ENCODE peak calls at places on chromosomes 16 and 17, in nine cellular contexts. F is heart left ventricle; Q is AG09319; U is NCI-H1105; H is GOT3; L is AG08396; R is memory B cell; E is Peyer's patch; O is CD4-positive, alpha-beta memory T cell. S is an unnamed sample.

GRCh38 chr17:11178576-11178975 is 62.4 kb upstream of the SHISA6 start:
- DNase-seq in F (no peak), Q (no peak), U (no peak), H (no peak), L (no peak), R (no peak), E (no peak), O (no peak), S (no peak)

GRCh38 chr17:32517982-32518381 is 31.2 kb downstream of the CDK5R1 start:
- DNase-seq in F (no peak), Q (no peak), U (no peak), H (no peak), L (no peak), R (no peak), E (no peak), O (no peak), S (no peak)

GRCh38 chr16:66472961-66473610 is 46.0 kb downstream of the BEAN1 start:
- DNase-seq in F (no peak), Q (no peak), U (no peak), H (no peak), L (no peak), R (no peak), E (peak), O (no peak), S (no peak)

GRCh38 chr17:43468746-43469544 is 14.8 kb upstream of the DHX8 start:
- DNase-seq in F (no peak), Q (peak), U (no peak), H (no peak), L (peak), R (no peak), E (no peak), O (no peak), S (no peak)

GRCh38 chr16:79269211-79269863 is 331.2 kb downstream of the MAF start:
- DNase-seq in F (no peak), Q (no peak), U (no peak), H (no peak), L (no peak), R (no peak), E (no peak), O (no peak), S (no peak)

GRCh38 chr16:1070084-1070987 is 2.2 kb upstream of the SSTR5 start:
- DNase-seq in F (no peak), Q (no peak), U (no peak), H (no peak), L (no peak), R (no peak), E (no peak), O (no peak), S (no peak)

GRCh38 chr17:78817123-78817522 is 23.5 kb downstream of the USP36 start:
- DNase-seq in F (no peak), Q (no peak), U (no peak), H (no peak), L (no peak), R (no peak), E (peak), O (peak), S (no peak)

GRCh38 chr17:3772764-3773163 is 28.2 kb downstream of the ITGAE start:
- DNase-seq in F (no peak), Q (no peak), U (no peak), H (no peak), L (no peak), R (no peak), E (no peak), O (no peak), S (no peak)

GRCh38 chr17:80036715-80037477 is 454 bp downstream of the CCDC40 start:
- DNase-seq in F (no peak), Q (no peak), U (peak), H (no peak), L (peak), R (no peak), E (no peak), O (no peak), S (no peak)

GRCh38 chr16:78503501-78504110 is 404.2 kb downstream of the WWOX start:
- DNase-seq in F (no peak), Q (peak), U (peak), H (no peak), L (no peak), R (peak), E (peak), O (peak), S (peak)

GRCh38 chr17:77723909-77724875 is 234.3 kb upstream of the TNRC6C start:
- DNase-seq in F (no peak), Q (no peak), U (no peak), H (no peak), L (no peak), R (no peak), E (no peak), O (no peak), S (no peak)

GRCh38 chr17:60901806-60902205 is 224.2 kb downstream of the BCAS3 start:
- DNase-seq in F (no peak), Q (peak), U (no peak), H (no peak), L (peak), R (no peak), E (no peak), O (no peak), S (no peak)

GRCh38 chr17:27226611-27227234 is 67.2 kb upstream of the WSB1 start:
- DNase-seq in F (no peak), Q (no peak), U (no peak), H (no peak), L (no peak), R (no peak), E (peak), O (no peak), S (no peak)

GRCh38 chr17:77254961-77255741 is 114.4 kb downstream of the SEC14L1 start:
- DNase-seq in F (no peak), Q (peak), U (no peak), H (peak), L (peak), R (no peak), E (no peak), O (no peak), S (peak)

GRCh38 chr17:64679710-64680216 is 17.7 kb upstream of the SMURF2 start:
- DNase-seq in F (peak), Q (peak), U (no peak), H (peak), L (peak), R (no peak), E (no peak), O (no peak), S (no peak)

GRCh38 chr17:71427801-71428200 is 693.0 kb upstream of the SOX9 start:
- DNase-seq in F (no peak), Q (peak), U (no peak), H (no peak), L (no peak), R (no peak), E (no peak), O (no peak), S (no peak)

GRCh38 chr17:2083613-2084128 is 28.8 kb downstream of the HIC1 start:
- DNase-seq in F (peak), Q (no peak), U (no peak), H (no peak), L (no peak), R (no peak), E (peak), O (no peak), S (no peak)

GRCh38 chr17:5027299-5027698 is 7.9 kb downstream of the SLC52A1 start:
- DNase-seq in F (no peak), Q (no peak), U (no peak), H (no peak), L (no peak), R (no peak), E (no peak), O (no peak), S (no peak)

GRCh38 chr17:31318298-31319190 is 2.9 kb downstream of the EVI2A start:
- DNase-seq in F (peak), Q (peak), U (peak), H (no peak), L (peak), R (no peak), E (peak), O (peak), S (peak)

GRCh38 chr17:47703191-47703591 is 9.2 kb downstream of the TBKBP1 start:
- DNase-seq in F (no peak), Q (no peak), U (no peak), H (no peak), L (no peak), R (no peak), E (peak), O (peak), S (no peak)

GRCh38 chr17:2250140-2251095 is 53.2 kb downstream of the SMG6 start:
- DNase-seq in F (no peak), Q (no peak), U (no peak), H (no peak), L (no peak), R (no peak), E (peak), O (peak), S (no peak)

GRCh38 chr17:17300624-17301568 is 2.3 kb upstream of the NT5M start:
- DNase-seq in F (peak), Q (no peak), U (no peak), H (no peak), L (peak), R (peak), E (peak), O (peak), S (peak)

GRCh38 chr17:20009302-20010098 is at the start of gene SPECC1:
- DNase-seq in F (peak), Q (no peak), U (peak), H (peak), L (peak), R (peak), E (peak), O (peak), S (peak)

GRCh38 chr16:67177743-67178699 is 5.7 kb downstream of the MATCAP1 start:
- DNase-seq in F (peak), Q (no peak), U (peak), H (no peak), L (peak), R (no peak), E (peak), O (peak), S (peak)

GRCh38 chr17:42989146-42989545 is 8.8 kb downstream of the RUNDC1 start:
- DNase-seq in F (no peak), Q (no peak), U (no peak), H (no peak), L (no peak), R (no peak), E (no peak), O (no peak), S (no peak)

GRCh38 chr16:85479972-85480726 is 133.0 kb upstream of the GSE1 start:
- DNase-seq in F (no peak), Q (no peak), U (no peak), H (no peak), L (no peak), R (peak), E (peak), O (no peak), S (peak)

GRCh38 chr17:81125573-81126081 is 39.7 kb upstream of the PVALEF start:
- DNase-seq in F (no peak), Q (no peak), U (peak), H (no peak), L (no peak), R (no peak), E (no peak), O (no peak), S (no peak)

GRCh38 chr16:14249291-14250032 is 178.3 kb downstream of the MRTFB start:
- DNase-seq in F (no peak), Q (peak), U (peak), H (no peak), L (peak), R (peak), E (peak), O (peak), S (peak)

GRCh38 chr17:18100616-18101015 is 7.9 kb upstream of the MYO15A start:
- DNase-seq in F (no peak), Q (no peak), U (no peak), H (no peak), L (no peak), R (no peak), E (no peak), O (no peak), S (no peak)

GRCh38 chr16:66474750-66475199 is 47.7 kb downstream of the BEAN1 start:
- DNase-seq in F (no peak), Q (no peak), U (peak), H (no peak), L (no peak), R (no peak), E (peak), O (peak), S (no peak)

GRCh38 chr16:85227262-85227923 is 115.1 kb upstream of the CIBAR2 start:
- DNase-seq in F (no peak), Q (no peak), U (no peak), H (no peak), L (no peak), R (no peak), E (no peak), O (no peak), S (no peak)

GRCh38 chr17:42122371-42123303 is at the start of gene HSPB9:
- DNase-seq in F (peak), Q (no peak), U (peak), H (no peak), L (no peak), R (no peak), E (peak), O (no peak), S (peak)

GRCh38 chr17:61411114-61411943 is 11.7 kb downstream of the TBX2 start:
- DNase-seq in F (peak), Q (peak), U (no peak), H (no peak), L (peak), R (peak), E (peak), O (no peak), S (peak)

GRCh38 chr16:46712911-46713310 is 23.5 kb downstream of the ORC6 start:
- DNase-seq in F (no peak), Q (no peak), U (no peak), H (no peak), L (no peak), R (no peak), E (no peak), O (no peak), S (no peak)

GRCh38 chr16:76946879-76947278 is 244.1 kb upstream of the MON1B start:
- DNase-seq in F (no peak), Q (peak), U (no peak), H (no peak), L (peak), R (no peak), E (no peak), O (no peak), S (no peak)

GRCh38 chr17:66717680-66718079 is 117.2 kb upstream of the CACNG5 start:
- DNase-seq in F (no peak), Q (no peak), U (no peak), H (no peak), L (no peak), R (no peak), E (no peak), O (no peak), S (no peak)

GRCh38 chr16:22300427-22301071 is 3.3 kb downstream of the POLR3E start:
- DNase-seq in F (peak), Q (no peak), U (no peak), H (no peak), L (peak), R (no peak), E (peak), O (peak), S (peak)